ENCODE peak calls at places on chromosomes 2 and 18, in eight cellular contexts. C, W, P, F, O, S, R and B are unnamed samples.

GRCh38 chr2:30465171-30465545 is 18.1 kb downstream of the LCLAT1 start:
- DNase-seq in R (no peak), F (no peak), C (no peak), O (no peak), W (no peak), P (no peak), S (no peak), B (no peak)

GRCh38 chr2:199442173-199442572 is 15.6 kb downstream of the SATB2 start:
- DNase-seq in S (no peak), F (no peak), P (no peak), O (no peak), W (no peak), R (no peak), C (no peak), B (no peak)

GRCh38 chr2:148861367-148861766 is 13.7 kb upstream of the KIF5C start:
- DNase-seq in S (no peak), P (no peak), F (no peak), W (no peak), O (no peak), R (no peak), C (no peak), B (no peak)

GRCh38 chr2:40016151-40016885 is 237.3 kb upstream of the THUMPD2 start:
- DNase-seq in C (no peak), F (no peak), S (no peak), O (no peak), W (no peak), R (no peak), P (no peak), B (no peak)

GRCh38 chr2:64908406-64908805 is 80.8 kb upstream of the SLC1A4 start:
- DNase-seq in R (no peak), S (no peak), P (no peak), C (no peak), F (no peak), W (no peak), O (no peak), B (no peak)

GRCh38 chr2:100786297-100786658 is 33.7 kb upstream of the NPAS2 start:
- DNase-seq in S (no peak), C (no peak), F (no peak), W (no peak), O (no peak), P (peak; percentile 31), R (peak; percentile 75), B (no peak)

GRCh38 chr2:71463342-71463654 is 9.9 kb downstream of the DYSF start:
- DNase-seq in R (no peak), P (no peak), C (no peak), W (no peak), F (no peak), O (peak; percentile 38), S (no peak), B (no peak)

GRCh38 chr2:1945837-1946236 is 201.5 kb upstream of the PXDN start:
- DNase-seq in S (no peak), C (no peak), R (no peak), F (no peak), W (no peak), P (no peak), O (no peak), B (no peak)

GRCh38 chr2:128342550-128342949 is 23.9 kb upstream of the HS6ST1 start:
- DNase-seq in P (no peak), S (no peak), O (no peak), C (no peak), W (no peak), R (no peak), F (no peak), B (no peak)

GRCh38 chr2:109457366-109457765 is 156.4 kb downstream of the SEPTIN10 start:
- DNase-seq in P (no peak), R (no peak), F (no peak), O (no peak), S (no peak), W (no peak), C (no peak), B (no peak)

GRCh38 chr18:46035701-46036680 is 36.1 kb downstream of the PSTPIP2 start:
- DNase-seq in C (no peak), O (no peak), W (no peak), P (no peak), R (no peak), F (no peak), S (no peak), B (no peak)

GRCh38 chr18:69647695-69648094 is 247.0 kb downstream of the DOK6 start:
- DNase-seq in O (no peak), R (no peak), S (no peak), F (no peak), P (no peak), W (no peak), C (no peak), B (no peak)

GRCh38 chr2:234880551-234881211 is 71.1 kb upstream of the SH3BP4 start:
- DNase-seq in R (peak; percentile 94), W (no peak), S (peak; percentile 99), O (no peak), C (peak; percentile 59), F (no peak), P (peak; percentile 69), B (no peak)

GRCh38 chr2:10742666-10743065 is 21.2 kb downstream of the ATP6V1C2 start:
- DNase-seq in O (no peak), C (no peak), F (no peak), S (no peak), W (no peak), P (no peak), R (no peak), B (no peak)

GRCh38 chr2:67453365-67453764 is 56.2 kb downstream of the ETAA1 start:
- DNase-seq in F (no peak), O (no peak), C (no peak), P (no peak), S (no peak), W (no peak), R (no peak), B (no peak)
- TF ChIP-seq MAX in F (no peak), O (no peak), C (no peak), P (no peak), S (no peak), W (no peak), R (no peak), B (no peak)

GRCh38 chr2:238434846-238435751 is 8.4 kb downstream of the ASB1 start:
- DNase-seq in F (no peak), P (no peak), R (no peak), W (no peak), S (peak; percentile 69), C (no peak), O (no peak), B (no peak)
- TF ChIP-seq POLR2A in F (no peak), P (no peak), R (no peak), W (no peak), S (no peak), C (no peak), O (no peak), B (no peak)

DNA sequence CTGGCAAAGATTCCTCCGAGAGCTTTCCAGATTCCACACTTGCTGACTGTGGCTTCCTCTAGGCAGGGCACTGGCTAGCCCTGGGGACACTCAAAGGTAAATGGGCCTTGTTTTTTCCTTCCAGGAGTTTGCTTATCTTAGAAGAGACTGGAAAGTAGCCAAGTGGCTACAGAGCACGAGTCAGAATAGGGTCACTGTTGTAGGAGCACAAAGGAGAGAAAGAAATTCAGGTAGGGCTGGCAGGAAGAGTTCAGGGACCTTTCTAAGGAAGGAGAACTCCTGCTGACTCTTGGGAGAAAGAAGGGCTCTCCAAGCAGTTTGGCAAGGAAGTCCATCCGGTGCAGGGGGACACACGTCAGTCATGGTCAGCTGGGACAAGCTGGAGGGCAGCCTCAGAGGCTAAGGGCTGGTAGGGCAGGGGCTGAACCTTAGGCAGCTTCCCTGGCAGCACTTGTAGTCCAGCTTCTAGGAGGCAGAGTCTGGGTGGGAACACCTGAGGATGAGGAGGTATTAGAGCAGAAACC is 39.5 kb downstream of the NIFK start:
- DNase-seq in S (no peak), O (no peak), R (peak; percentile 50), W (peak; percentile 34), F (no peak), C (no peak), P (no peak), B (no peak)
- TF ChIP-seq MAX in S (no peak), O (no peak), R (no peak), W (no peak), F (no peak), C (no peak), P (no peak), B (no peak)

DNA sequence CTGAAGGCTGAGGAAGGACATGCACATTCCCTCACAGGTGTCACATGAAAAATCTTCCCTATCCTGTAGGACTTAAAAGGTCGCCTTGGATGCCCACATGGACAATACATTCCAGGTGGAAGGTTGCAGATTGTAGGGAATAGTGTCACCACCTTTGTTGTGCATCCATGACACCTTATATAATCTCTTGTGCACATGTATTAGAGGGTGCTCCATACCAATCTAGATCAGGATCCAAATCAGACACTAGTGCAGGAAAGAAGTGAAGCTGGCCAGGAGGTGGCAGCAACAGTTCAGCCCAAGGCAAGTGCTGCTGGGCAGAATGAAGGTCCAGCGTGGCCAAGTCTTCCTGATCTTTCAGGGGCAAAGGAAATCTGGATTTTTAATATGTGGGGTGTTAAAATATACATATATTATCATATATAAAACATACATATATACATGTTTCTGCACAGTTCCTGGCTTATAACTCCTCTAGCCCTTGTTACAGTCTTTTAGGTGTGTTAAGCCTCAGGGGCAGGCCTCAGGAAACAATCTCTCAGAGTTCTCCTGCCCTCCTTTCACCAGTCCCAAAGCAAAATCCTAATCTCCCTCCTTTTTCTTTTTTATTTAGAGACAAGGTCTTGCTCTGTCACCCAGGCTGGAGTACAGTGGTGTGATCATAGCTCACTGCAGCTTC is 16.6 kb downstream of the NIF3L1 start:
- DNase-seq in F (no peak), R (peak; percentile 76), P (peak; percentile 83), O (peak; percentile 59), S (peak; percentile 75), C (peak; percentile 69), W (peak; percentile 41), B (peak; percentile 82)
- TF ChIP-seq POLR2A in F (no peak), R (peak; percentile 26), P (no peak), O (no peak), S (no peak), C (no peak), W (no peak), B (no peak)

DNA sequence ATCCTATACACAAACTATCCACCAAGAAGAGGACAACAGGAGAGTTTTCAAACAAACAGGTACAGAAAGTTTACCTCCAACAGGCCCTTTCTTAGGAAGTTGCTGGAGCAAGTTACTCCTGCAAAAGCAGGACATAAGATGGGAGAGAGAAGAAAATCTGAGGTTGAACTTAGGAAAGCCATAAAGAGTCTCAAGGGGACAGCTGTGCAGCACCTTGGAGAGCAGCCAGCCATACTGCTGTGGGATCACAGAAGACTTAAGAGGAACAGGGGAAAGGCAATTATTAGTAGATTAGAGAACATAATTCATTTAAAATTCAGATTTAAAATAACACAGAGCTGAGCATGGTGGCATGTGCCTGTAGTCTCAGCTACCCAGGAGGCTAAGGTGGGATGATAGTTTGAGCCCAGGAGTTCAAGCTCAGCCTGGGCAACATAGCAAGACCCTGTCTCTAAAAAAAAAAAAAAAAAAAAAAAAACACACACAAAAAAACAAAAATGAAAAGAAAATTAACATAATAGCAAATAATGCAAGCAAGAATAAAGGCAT is 148.1 kb upstream of the SIX3 start:
- DNase-seq in O (peak; percentile 59), P (peak; percentile 33), W (no peak), C (no peak), R (peak; percentile 52), F (no peak), S (no peak), B (peak; percentile 65)
- TF ChIP-seq MAX in O (no peak), P (no peak), W (no peak), C (no peak), R (no peak), F (no peak), S (no peak), B (peak; percentile 14)